ENCODE peak calls at places on chromosome 19, in four cellular contexts. One of them, this sample, is unnamed.
A peak's percentile ranks its signal among the peaks of the same experiment; 100 is the strongest.

GRCh38 chr19:38263696-38264485 is 482 bp upstream of the SPINT2 start:
- DNase-seq in PC-3: peak; percentile 90
- DNase-seq in adrenal gland: peak; percentile 78
- DNase-seq in astrocyte: peak; percentile 54
- DNase-seq in this sample: peak; percentile 49

GRCh38 chr19:46898731-46899130 is 37.9 kb downstream of the ARHGAP35 start:
- DNase-seq in PC-3: no peak
- DNase-seq in adrenal gland: no peak
- DNase-seq in astrocyte: peak; percentile 91
- DNase-seq in this sample: no peak

GRCh38 chr19:15466851-15467733 is 2.7 kb upstream of the RASAL3 start:
- DNase-seq in PC-3: peak; percentile 89
- DNase-seq in adrenal gland: no peak
- DNase-seq in astrocyte: peak; percentile 67
- DNase-seq in this sample: no peak

GRCh38 chr19:10288662-10289166 is 1.0 kb upstream of the ICAM5 start:
- DNase-seq in PC-3: peak; percentile 57
- DNase-seq in adrenal gland: no peak
- DNase-seq in astrocyte: no peak
- DNase-seq in this sample: peak; percentile 80

GRCh38 chr19:14325863-14326262 is 55.4 kb upstream of the ADGRE5 start:
- DNase-seq in PC-3: no peak
- DNase-seq in adrenal gland: no peak
- DNase-seq in astrocyte: no peak
- DNase-seq in this sample: no peak

GRCh38 chr19:23255700-23256099 is 5.5 kb upstream of the ZNF724 start:
- DNase-seq in PC-3: no peak
- DNase-seq in adrenal gland: no peak
- DNase-seq in astrocyte: no peak
- DNase-seq in this sample: no peak

GRCh38 chr19:2977001-2977685 is at the start of gene TLE6:
- DNase-seq in PC-3: peak; percentile 91
- DNase-seq in adrenal gland: peak; percentile 98
- DNase-seq in astrocyte: peak; percentile 79
- DNase-seq in this sample: peak; percentile 97

GRCh38 chr19:58544591-58545285 is 874 bp downstream of the TRIM28 start:
- DNase-seq in PC-3: peak; percentile 55
- DNase-seq in adrenal gland: peak; percentile 60
- DNase-seq in astrocyte: no peak
- DNase-seq in this sample: peak; percentile 81

GRCh38 chr19:30669329-30670010 is 297.3 kb downstream of the ZNF536 start:
- DNase-seq in PC-3: peak; percentile 39
- DNase-seq in adrenal gland: peak; percentile 71
- DNase-seq in astrocyte: no peak
- DNase-seq in this sample: peak; percentile 75

GRCh38 chr19:33267706-33268105 is 34.6 kb downstream of the CEBPA start:
- DNase-seq in PC-3: no peak
- DNase-seq in adrenal gland: no peak
- DNase-seq in astrocyte: no peak
- DNase-seq in this sample: no peak

GRCh38 chr19:2654585-2654861 is 48.0 kb downstream of the GNG7 start:
- DNase-seq in PC-3: no peak
- DNase-seq in adrenal gland: no peak
- DNase-seq in astrocyte: no peak
- DNase-seq in this sample: no peak

GRCh38 chr19:38684078-38684861 is 36.8 kb downstream of the ACTN4 start:
- DNase-seq in PC-3: peak; percentile 88
- DNase-seq in adrenal gland: peak; percentile 90
- DNase-seq in astrocyte: peak; percentile 84
- DNase-seq in this sample: peak; percentile 95

GRCh38 chr19:5137571-5138124 is 168.7 kb downstream of the KDM4B start:
- DNase-seq in PC-3: no peak
- DNase-seq in adrenal gland: no peak
- DNase-seq in astrocyte: no peak
- DNase-seq in this sample: no peak

GRCh38 chr19:21256722-21257121 is 72.5 kb downstream of the ZNF708 start:
- DNase-seq in PC-3: no peak
- DNase-seq in adrenal gland: peak; percentile 29
- DNase-seq in astrocyte: peak; percentile 6
- DNase-seq in this sample: peak; percentile 52

GRCh38 chr19:29606420-29606747 is 301 bp downstream of the POP4 start:
- DNase-seq in PC-3: no peak
- DNase-seq in adrenal gland: no peak
- DNase-seq in astrocyte: no peak
- DNase-seq in this sample: no peak

GRCh38 chr19:3509566-3509989 is 3.5 kb downstream of the FZR1 start:
- DNase-seq in PC-3: peak; percentile 84
- DNase-seq in adrenal gland: peak; percentile 93
- DNase-seq in astrocyte: peak; percentile 86
- DNase-seq in this sample: peak; percentile 24

GRCh38 chr19:41031926-41032325 is 40.8 kb downstream of the CYP2B6 start:
- DNase-seq in PC-3: peak; percentile 79
- DNase-seq in adrenal gland: no peak
- DNase-seq in astrocyte: no peak
- DNase-seq in this sample: peak; percentile 23

GRCh38 chr19:41691268-41691970 is 3.3 kb upstream of the CEACAM7 start:
- DNase-seq in PC-3: peak; percentile 27
- DNase-seq in adrenal gland: no peak
- DNase-seq in astrocyte: no peak
- DNase-seq in this sample: peak; percentile 20

GRCh38 chr19:10683582-10683981 is 17.7 kb upstream of the QTRT1 start:
- DNase-seq in PC-3: no peak
- DNase-seq in adrenal gland: no peak
- DNase-seq in astrocyte: no peak
- DNase-seq in this sample: no peak

GRCh38 chr19:2478756-2479555 is 3.0 kb downstream of the GADD45B start:
- DNase-seq in PC-3: peak; percentile 68
- DNase-seq in adrenal gland: peak; percentile 60
- DNase-seq in astrocyte: peak; percentile 57
- DNase-seq in this sample: peak; percentile 84

GRCh38 chr19:42067315-42067888 is 2.6 kb downstream of the GRIK5 start:
- DNase-seq in PC-3: no peak
- DNase-seq in adrenal gland: no peak
- DNase-seq in astrocyte: no peak
- DNase-seq in this sample: no peak

GRCh38 chr19:18809149-18809978 is 18.3 kb upstream of the COMP start:
- DNase-seq in PC-3: peak; percentile 38
- DNase-seq in adrenal gland: peak; percentile 72
- DNase-seq in astrocyte: peak; percentile 42
- DNase-seq in this sample: peak; percentile 67

GRCh38 chr19:28285078-28285477 is 927.9 kb downstream of the UQCRFS1 start:
- DNase-seq in PC-3: no peak
- DNase-seq in adrenal gland: no peak
- DNase-seq in astrocyte: no peak
- DNase-seq in this sample: no peak

GRCh38 chr19:4971424-4971793 is 2.5 kb downstream of the KDM4B start:
- DNase-seq in PC-3: peak; percentile 60
- DNase-seq in adrenal gland: peak; percentile 77
- DNase-seq in astrocyte: no peak
- DNase-seq in this sample: peak; percentile 43

GRCh38 chr19:3369337-3370213 is 3.2 kb downstream of the NFIC start:
- DNase-seq in PC-3: peak; percentile 59
- DNase-seq in adrenal gland: peak; percentile 88
- DNase-seq in astrocyte: no peak
- DNase-seq in this sample: peak; percentile 78

GRCh38 chr19:39212377-39212742 is 8.3 kb upstream of the SYCN start:
- DNase-seq in PC-3: peak; percentile 32
- DNase-seq in adrenal gland: peak; percentile 24
- DNase-seq in astrocyte: no peak
- DNase-seq in this sample: peak; percentile 16

GRCh38 chr19:1945899-1946298 is 4.9 kb downstream of the CSNK1G2 start:
- DNase-seq in PC-3: peak; percentile 61
- DNase-seq in adrenal gland: peak; percentile 62
- DNase-seq in astrocyte: no peak
- DNase-seq in this sample: peak; percentile 47

GRCh38 chr19:40165362-40165937 is 25.8 kb upstream of the MAP3K10 start:
- DNase-seq in PC-3: peak; percentile 15
- DNase-seq in adrenal gland: peak; percentile 54
- DNase-seq in astrocyte: no peak
- DNase-seq in this sample: peak; percentile 63

GRCh38 chr19:31419871-31420430 is 70.7 kb upstream of the TSHZ3 start:
- DNase-seq in PC-3: no peak
- DNase-seq in adrenal gland: no peak
- DNase-seq in astrocyte: no peak
- DNase-seq in this sample: no peak

GRCh38 chr19:41606215-41606837 is 20.5 kb downstream of the CEACAM4 start:
- DNase-seq in PC-3: no peak
- DNase-seq in adrenal gland: no peak
- DNase-seq in astrocyte: no peak
- DNase-seq in this sample: no peak

GRCh38 chr19:46411088-46412033 is 2.0 kb downstream of the CCDC8 start:
- DNase-seq in PC-3: no peak
- DNase-seq in adrenal gland: no peak
- DNase-seq in astrocyte: no peak
- DNase-seq in this sample: no peak

GRCh38 chr19:3656073-3656746 is 29.6 kb upstream of the CACTIN start:
- DNase-seq in PC-3: peak; percentile 2
- DNase-seq in adrenal gland: no peak
- DNase-seq in astrocyte: peak; percentile 20
- DNase-seq in this sample: no peak

GRCh38 chr19:56174550-56174949 is 1.3 kb upstream of the GALP start:
- DNase-seq in PC-3: no peak
- DNase-seq in adrenal gland: peak; percentile 66
- DNase-seq in astrocyte: no peak
- DNase-seq in this sample: no peak

GRCh38 chr19:38395381-38396127 is 7.1 kb downstream of the SPRED3 start:
- DNase-seq in PC-3: no peak
- DNase-seq in adrenal gland: no peak
- DNase-seq in astrocyte: no peak
- DNase-seq in this sample: no peak

GRCh38 chr19:30362156-30362754 is 9.9 kb upstream of the ZNF536 start:
- DNase-seq in PC-3: no peak
- DNase-seq in adrenal gland: no peak
- DNase-seq in astrocyte: no peak
- DNase-seq in this sample: no peak

GRCh38 chr19:39768334-39768733 is 10.3 kb upstream of the LEUTX start:
- DNase-seq in PC-3: no peak
- DNase-seq in adrenal gland: no peak
- DNase-seq in astrocyte: no peak
- DNase-seq in this sample: no peak

GRCh38 chr19:3849092-3849491 is 19.7 kb downstream of the ZFR2 start:
- DNase-seq in PC-3: peak; percentile 67
- DNase-seq in adrenal gland: no peak
- DNase-seq in astrocyte: no peak
- DNase-seq in this sample: no peak

GRCh38 chr19:38869836-38870607 is 8.1 kb downstream of the RINL start:
- DNase-seq in PC-3: no peak
- DNase-seq in adrenal gland: peak; percentile 85
- DNase-seq in astrocyte: no peak
- DNase-seq in this sample: peak; percentile 83

GRCh38 chr19:43784251-43784980 is 3.6 kb upstream of the KCNN4 start:
- DNase-seq in PC-3: peak; percentile 87
- DNase-seq in adrenal gland: peak; percentile 91
- DNase-seq in astrocyte: peak; percentile 83
- DNase-seq in this sample: peak; percentile 85

GRCh38 chr19:6222884-6223283 is 56.9 kb downstream of the MLLT1 start:
- DNase-seq in PC-3: no peak
- DNase-seq in adrenal gland: peak; percentile 82
- DNase-seq in astrocyte: no peak
- DNase-seq in this sample: no peak
- H3K4me1 ChIP-seq in PC-3: no peaks in the 10 kb centered on the region
- H3K4me1 ChIP-seq in adrenal gland: peaks cover 39% of the 10 kb centered on the region
- H3K4me1 ChIP-seq in astrocyte: peaks cover 21% of the 10 kb centered on the region
- H3K4me1 ChIP-seq in this sample: peaks cover 33% of the 10 kb centered on the region

GRCh38 chr19:49154279-49154678 is 917 bp downstream of the HRC start:
- DNase-seq in PC-3: no peak
- DNase-seq in adrenal gland: no peak
- DNase-seq in astrocyte: no peak
- DNase-seq in this sample: no peak
- H3K4me3 ChIP-seq in PC-3: no peak overlapping the region
- H3K4me3 ChIP-seq in adrenal gland: no peak overlapping the region
- H3K4me3 ChIP-seq in astrocyte: no peak overlapping the region
- H3K4me3 ChIP-seq in this sample: no peak overlapping the region

GRCh38 chr19:8388612-8388958 is 1.6 kb upstream of the RAB11B start:
- DNase-seq in PC-3: no peak
- DNase-seq in adrenal gland: no peak
- DNase-seq in astrocyte: no peak
- DNase-seq in this sample: no peak

GRCh38 chr19:8390617-8390981 is 439 bp downstream of the RAB11B start:
- DNase-seq in PC-3: peak; percentile 97
- DNase-seq in adrenal gland: peak; percentile 97
- DNase-seq in astrocyte: peak; percentile 55
- DNase-seq in this sample: peak; percentile 97

GRCh38 chr19:8392017-8392591 is 1.9 kb downstream of the RAB11B start:
- DNase-seq in PC-3: no peak
- DNase-seq in adrenal gland: peak; percentile 78
- DNase-seq in astrocyte: no peak
- DNase-seq in this sample: no peak

GRCh38 chr19:8391274-8392016 is 1.3 kb downstream of the RAB11B start:
- DNase-seq in PC-3: no peak
- DNase-seq in adrenal gland: peak; percentile 42
- DNase-seq in astrocyte: no peak
- DNase-seq in this sample: no peak

GRCh38 chr19:8389891-8390616 is at the start of gene RAB11B:
- DNase-seq in PC-3: peak; percentile 100
- DNase-seq in adrenal gland: peak; percentile 99
- DNase-seq in astrocyte: peak; percentile 100
- DNase-seq in this sample: peak; percentile 100
- H3K4me1 ChIP-seq in PC-3: peaks cover 39% of the 10 kb centered on the region
- H3K4me1 ChIP-seq in adrenal gland: peaks cover 35% of the 10 kb centered on the region
- H3K4me1 ChIP-seq in astrocyte: peaks cover 10% of the 10 kb centered on the region
- H3K4me1 ChIP-seq in this sample: peaks cover 37% of the 10 kb centered on the region

DNA sequence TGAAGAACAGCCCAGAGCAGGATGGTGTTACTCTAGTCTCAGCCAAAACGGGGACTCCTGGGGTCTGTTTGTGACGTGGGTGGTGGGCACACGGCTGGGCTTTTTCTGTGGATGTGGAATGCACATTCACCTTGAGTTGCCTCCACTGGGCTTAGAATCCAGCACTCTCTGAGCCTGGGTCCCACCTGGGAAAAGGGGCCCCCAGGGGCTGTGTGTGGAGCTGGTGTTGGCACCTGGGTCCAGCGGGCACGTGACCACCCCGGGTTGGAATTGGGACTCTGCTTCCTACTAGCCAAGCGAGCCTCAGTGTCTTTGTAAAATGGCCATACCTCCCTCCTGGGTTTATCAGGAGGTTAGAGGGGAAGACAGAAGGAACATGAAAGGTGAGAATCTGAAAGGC is 29.2 kb upstream of the F2RL3 start:
- DNase-seq in PC-3: no peak
- DNase-seq in adrenal gland: no peak
- DNase-seq in astrocyte: no peak
- DNase-seq in this sample: no peak
- H3K4me3 ChIP-seq in PC-3: no peak overlapping the region
- H3K4me3 ChIP-seq in adrenal gland: no peak overlapping the region
- H3K4me3 ChIP-seq in astrocyte: no peak overlapping the region
- H3K4me3 ChIP-seq in this sample: no peak overlapping the region

GRCh38 chr19:13014921-13015280 is 19.6 kb downstream of the NFIX start:
- DNase-seq in PC-3: peak; percentile 39
- DNase-seq in adrenal gland: no peak
- DNase-seq in astrocyte: no peak
- DNase-seq in this sample: no peak
- H3K4me1 ChIP-seq in PC-3: peaks cover 67% of the 10 kb centered on the region
- H3K4me1 ChIP-seq in adrenal gland: peaks cover 31% of the 10 kb centered on the region
- H3K4me1 ChIP-seq in astrocyte: peaks cover 82% of the 10 kb centered on the region
- H3K4me1 ChIP-seq in this sample: peaks cover 89% of the 10 kb centered on the region

GRCh38 chr19:49570997-49571676 is 9.2 kb downstream of the NOSIP start:
- DNase-seq in PC-3: peak; percentile 44
- DNase-seq in adrenal gland: peak; percentile 39
- DNase-seq in astrocyte: no peak
- DNase-seq in this sample: no peak
- H3K4me3 ChIP-seq in PC-3: no peak overlapping the region
- H3K4me3 ChIP-seq in adrenal gland: no peak overlapping the region
- H3K4me3 ChIP-seq in astrocyte: no peak overlapping the region
- H3K4me3 ChIP-seq in this sample: no peak overlapping the region

This sample was measured in adipocyte.